ENCODE peak calls at places on chromosomes 5 and 9, in five cellular contexts. F, Z, R, U and B are unnamed samples.

GRCh38 chr5:51987679-51988209 is 604.5 kb downstream of the ISL1 start:
- DNase-seq in F (no peak), Z (no peak), R (no peak), U (no peak), B (no peak)

GRCh38 chr9:33452828-33453271 is 5.5 kb upstream of the AQP3 start:
- DNase-seq in F (peak), Z (peak), R (peak), U (peak), B (no peak)

GRCh38 chr5:6349387-6349786 is 29.0 kb downstream of the MED10 start:
- DNase-seq in F (no peak), Z (no peak), R (no peak), U (no peak), B (no peak)

GRCh38 chr5:57439601-57440000 is 43.0 kb downstream of the ACTBL2 start:
- DNase-seq in F (no peak), Z (no peak), R (no peak), U (no peak), B (no peak)

GRCh38 chr5:59661939-59662615 is 231.4 kb downstream of the PDE4D start:
- DNase-seq in F (peak), Z (no peak), R (no peak), U (no peak), B (no peak)

GRCh38 chr5:95076395-95077165 is 208.3 kb downstream of the MCTP1 start:
- DNase-seq in F (no peak), Z (no peak), R (no peak), U (no peak), B (no peak)

GRCh38 chr9:114653556-114654159 is 3.9 kb downstream of the TEX53 start:
- DNase-seq in F (peak), Z (peak), R (peak), U (peak), B (peak)

GRCh38 chr9:19994296-19994695 is 205.5 kb upstream of the SLC24A2 start:
- DNase-seq in F (no peak), Z (no peak), R (no peak), U (no peak), B (no peak)

GRCh38 chr9:94900222-94901018 is 173.9 kb downstream of the AOPEP start:
- DNase-seq in F (peak), Z (peak), R (no peak), U (no peak), B (no peak)

GRCh38 chr9:14071484-14071883 is 242.5 kb downstream of the NFIB start:
- DNase-seq in F (no peak), Z (no peak), R (no peak), U (no peak), B (no peak)

GRCh38 chr5:111224561-111224989 is 391 bp downstream of the CAMK4 start:
- DNase-seq in F (no peak), Z (no peak), R (no peak), U (no peak), B (no peak)

GRCh38 chr9:94156549-94157407 is 72.5 kb downstream of the PTPDC1 start:
- DNase-seq in F (peak), Z (no peak), R (no peak), U (no peak), B (peak)

GRCh38 chr9:129333613-129333960 is 155.5 kb upstream of the IER5L start:
- DNase-seq in F (no peak), Z (peak), R (no peak), U (no peak), B (no peak)

GRCh38 chr9:96554326-96554725 is 65.3 kb downstream of the CDC14B start:
- DNase-seq in F (peak), Z (no peak), R (no peak), U (no peak), B (no peak)

GRCh38 chr9:94111446-94111845 is 27.2 kb downstream of the PTPDC1 start:
- DNase-seq in F (peak), Z (no peak), R (no peak), U (no peak), B (no peak)

GRCh38 chr9:89467278-89467625 is 30.7 kb downstream of the SEMA4D start:
- DNase-seq in F (no peak), Z (no peak), R (no peak), U (no peak), B (no peak)

GRCh38 chr9:135098400-135099105 is 11.1 kb downstream of the OLFM1 start:
- DNase-seq in F (peak), Z (peak), R (peak), U (no peak), B (no peak)

GRCh38 chr5:72834919-72835318 is 18.5 kb downstream of the TNPO1 start:
- DNase-seq in F (no peak), Z (no peak), R (no peak), U (no peak), B (no peak)

GRCh38 chr5:31485376-31486207 is 46.3 kb downstream of the DROSHA start:
- DNase-seq in F (no peak), Z (no peak), R (no peak), U (no peak), B (no peak)

GRCh38 chr9:72533322-72533721 is 11.9 kb downstream of the TMC1 start:
- DNase-seq in F (peak), Z (no peak), R (no peak), U (no peak), B (no peak)

GRCh38 chr5:180611140-180611850 is 20.0 kb upstream of the SCGB3A1 start:
- DNase-seq in F (no peak), Z (peak), R (no peak), U (no peak), B (no peak)
- TF ChIP-seq CTCF in F (no peak), Z (peak), R (no peak), U (no peak), B (no peak)

GRCh38 chr5:152269533-152269932 is 135.5 kb downstream of the NMUR2 start:
- DNase-seq in F (no peak), Z (no peak), R (no peak), U (no peak), B (no peak)

GRCh38 chr5:152270117-152270516 is 135.0 kb downstream of the NMUR2 start:
- DNase-seq in F (peak), Z (no peak), R (no peak), U (no peak), B (no peak)

GRCh38 chr5:152274206-152274605 is 130.9 kb downstream of the NMUR2 start:
- DNase-seq in F (no peak), Z (no peak), R (no peak), U (no peak), B (no peak)

GRCh38 chr5:152271420-152271819 is 133.7 kb downstream of the NMUR2 start:
- DNase-seq in F (peak), Z (peak), R (no peak), U (no peak), B (no peak)
- TF ChIP-seq CTCF in F (peak), Z (peak), R (peak), U (no peak), B (no peak)

GRCh38 chr9:3525836-3526165 is at the start of gene RFX3:
- DNase-seq in F (peak), Z (peak), R (peak), U (peak), B (peak)
- TF ChIP-seq CTCF in F (no peak), Z (no peak), R (no peak), U (no peak), B (no peak)

GRCh38 chr5:126538579-126538978 is 56.4 kb downstream of the ALDH7A1 start:
- DNase-seq in F (no peak), Z (no peak), R (no peak), U (no peak), B (no peak)
- TF ChIP-seq CTCF in F (no peak), Z (no peak), R (no peak), U (no peak), B (no peak)

GRCh38 chr9:31140316-31140715 is 1244.1 kb upstream of the ACO1 start:
- DNase-seq in F (peak), Z (no peak), R (no peak), U (no peak), B (no peak)
- TF ChIP-seq CTCF in F (peak), Z (peak), R (peak), U (no peak), B (no peak)

GRCh38 chr9:2837915-2838314 is 6.0 kb downstream of the PUM3 start:
- DNase-seq in F (peak), Z (no peak), R (no peak), U (no peak), B (no peak)
- TF ChIP-seq CTCF in F (peak), Z (no peak), R (peak), U (no peak), B (no peak)

GRCh38 chr5:104347119-104347708 is 784.6 kb upstream of the NUDT12 start:
- DNase-seq in F (peak), Z (no peak), R (no peak), U (no peak), B (no peak)
- TF ChIP-seq CTCF in F (peak), Z (peak), R (peak), U (no peak), B (no peak)

DNA sequence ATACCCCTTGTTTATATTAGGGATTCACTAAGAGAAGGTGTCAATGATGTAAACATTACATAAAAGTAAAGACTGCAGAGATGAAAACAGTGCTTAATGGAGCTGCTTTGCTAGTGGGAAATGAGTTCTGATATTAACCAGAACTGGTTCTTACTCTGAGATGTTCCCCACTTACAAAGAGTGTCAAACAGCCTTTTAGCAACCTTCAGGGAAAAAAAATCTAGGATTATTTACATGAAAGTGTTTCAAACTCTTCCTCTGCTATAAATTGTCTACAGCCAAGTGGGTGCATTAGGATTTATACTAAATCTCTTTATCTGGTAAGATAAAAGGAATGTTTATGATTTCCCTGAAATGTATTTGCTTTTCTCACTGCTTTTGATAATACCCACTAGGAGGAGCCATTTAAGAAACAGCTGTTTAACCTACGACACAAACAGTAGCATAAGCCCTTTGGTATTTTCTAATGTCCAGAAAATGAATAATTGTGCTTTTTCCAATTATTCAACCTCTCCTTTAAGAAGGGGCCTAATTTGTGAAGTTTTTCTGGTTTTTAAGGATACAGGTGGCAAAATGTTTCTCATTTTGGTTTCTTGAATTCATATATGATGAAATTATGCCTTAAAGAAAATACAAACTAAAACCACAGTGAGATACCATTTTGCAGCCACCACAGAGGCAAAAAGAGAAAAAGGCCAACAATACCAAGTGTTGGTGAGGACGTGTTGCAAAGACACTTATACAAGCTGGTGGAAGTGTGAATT is 186.3 kb downstream of the TLE4 start:
- DNase-seq in F (peak), Z (no peak), R (no peak), U (no peak), B (no peak)
- TF ChIP-seq CTCF in F (peak), Z (peak), R (peak), U (peak), B (no peak)

DNA sequence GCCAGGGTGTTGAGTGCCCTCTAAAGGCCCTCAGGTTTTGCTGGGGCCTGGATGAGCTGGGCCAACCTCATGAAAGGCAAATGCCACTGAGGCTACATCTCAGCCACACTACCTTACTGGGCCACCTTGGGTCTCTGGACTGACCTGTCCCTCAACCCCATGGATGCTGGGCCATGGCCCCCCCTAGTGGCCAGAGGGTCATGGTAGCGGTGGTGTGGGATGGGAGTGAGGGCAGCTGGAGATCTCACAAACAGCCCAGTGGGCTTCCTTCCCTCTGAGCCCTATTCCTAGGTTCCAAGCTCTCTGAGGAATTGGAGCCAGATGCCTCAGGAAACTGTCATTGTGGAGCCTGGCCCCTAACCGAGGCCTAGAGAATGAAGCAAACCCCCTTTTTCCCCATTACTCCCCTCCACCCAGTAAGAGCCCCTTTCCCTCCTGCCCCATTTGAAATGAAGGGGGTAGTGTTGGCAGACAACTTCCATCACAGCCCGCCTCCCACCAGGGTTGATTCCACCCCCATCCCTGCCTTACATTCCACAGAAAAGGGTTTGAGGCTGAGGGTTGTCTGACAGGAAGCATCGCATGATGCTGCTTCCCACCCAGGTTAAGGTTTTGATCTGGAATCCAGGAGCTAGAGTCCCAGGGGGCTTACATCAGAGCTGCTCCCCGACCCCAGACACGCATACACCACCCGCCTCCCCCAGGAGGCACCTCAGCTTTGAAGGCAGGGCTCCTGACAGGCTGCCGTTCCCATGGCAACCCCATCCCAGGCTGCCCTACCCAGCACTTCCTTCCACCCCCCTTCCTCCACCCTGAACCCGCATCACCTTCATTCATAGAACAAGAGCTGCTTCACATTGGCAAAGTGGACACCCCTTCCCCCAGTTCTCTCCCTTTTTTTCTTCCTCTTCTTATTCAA is 63.9 kb downstream of the PCDH1 start:
- DNase-seq in F (peak), Z (peak), R (peak), U (peak), B (peak)
- TF ChIP-seq CTCF in F (peak), Z (peak), R (peak), U (no peak), B (no peak)

GRCh38 chr5:53201746-53202145 is 92.2 kb upstream of the MOCS2 start:
- DNase-seq in F (no peak), Z (no peak), R (no peak), U (no peak), B (no peak)
- TF ChIP-seq CTCF in F (peak), Z (peak), R (peak), U (no peak), B (no peak)